ENCODE peak calls at places on chromosome 6, in four cellular contexts. D is adipocyte, I is hypothalamus, R is AG08396. Y is an unnamed sample.

GRCh38 chr6:163662604-163663225 is 248.2 kb downstream of the QKI start:
- DNase-seq in D (no peak), R (no peak), I (no peak), Y (no peak)

GRCh38 chr6:63492476-63492875 is 79.8 kb upstream of the LOC128125822 start:
- DNase-seq in D (no peak), R (no peak), I (no peak), Y (no peak)

GRCh38 chr6:105326216-105326615 is 76.7 kb downstream of the PREP start:
- DNase-seq in D (no peak), I (no peak), R (no peak), Y (no peak)

GRCh38 chr6:164035912-164036485 is 621.5 kb downstream of the QKI start:
- DNase-seq in I (no peak), D (no peak), R (no peak), Y (no peak)

GRCh38 chr6:21310736-21311135 is 282.8 kb upstream of the SOX4 start:
- DNase-seq in R (no peak), I (no peak), D (no peak), Y (no peak)

GRCh38 chr6:167708501-167709094 is 118.1 kb upstream of the AFDN start:
- DNase-seq in R (no peak), D (no peak), I (no peak), Y (no peak)

GRCh38 chr6:94052754-94053153 is 633.4 kb upstream of the EPHA7 start:
- DNase-seq in I (no peak), D (no peak), R (no peak), Y (no peak)

GRCh38 chr6:30544666-30545272 is 11.5 kb downstream of the GNL1 start:
- DNase-seq in D (peak), R (peak), I (no peak), Y (no peak)

GRCh38 chr6:18019539-18020534 is 32.4 kb upstream of the KIF13A start:
- DNase-seq in I (no peak), D (no peak), R (no peak), Y (no peak)